ENCODE peak calls at places on chromosomes 11 and 22, in eight cellular contexts. T is A549, O is GM06990, L is type B pancreatic cell, K is right lobe of liver, C is OCI-LY7, B is kidney epithelial cell, P is PC-3. M is an unnamed sample.

GRCh38 chr11:68326334-68327215 is 14.2 kb downstream of the LRP5 start:
- DNase-seq in T (no peak), O (no peak), L (no peak), K (peak), C (no peak), B (no peak), P (no peak), M (peak)

GRCh38 chr11:22928207-22928917 is 68.1 kb upstream of the CCDC179 start:
- DNase-seq in T (no peak), O (no peak), L (no peak), K (no peak), C (no peak), B (no peak), P (no peak), M (no peak)

GRCh38 chr22:40392618-40393017 is 22.2 kb downstream of the SGSM3 start:
- DNase-seq in T (no peak), O (no peak), L (no peak), K (no peak), C (no peak), B (no peak), P (no peak), M (no peak)

GRCh38 chr11:110128161-110128560 is 35.0 kb downstream of the ZC3H12C start:
- DNase-seq in T (no peak), O (no peak), L (no peak), K (no peak), C (no peak), B (no peak), P (no peak), M (no peak)

GRCh38 chr11:15195454-15196200 is 80.9 kb downstream of the INSC start:
- DNase-seq in T (no peak), O (no peak), L (no peak), K (peak), C (no peak), B (no peak), P (no peak), M (no peak)

GRCh38 chr11:113014262-113014661 is 53.0 kb downstream of the NCAM1 start:
- DNase-seq in T (no peak), O (no peak), L (no peak), K (no peak), C (no peak), B (no peak), P (no peak), M (no peak)

GRCh38 chr11:95078526-95078925 is 11.1 kb upstream of the ENDOD1 start:
- DNase-seq in T (no peak), O (no peak), L (no peak), K (no peak), C (no peak), B (no peak), P (peak), M (no peak)

GRCh38 chr11:131664246-131664645 is 293.8 kb downstream of the NTM start:
- DNase-seq in T (no peak), O (no peak), L (no peak), K (no peak), C (no peak), B (no peak), P (no peak), M (no peak)

GRCh38 chr22:44151661-44152060 is 29.1 kb upstream of the PARVG start:
- DNase-seq in T (no peak), O (no peak), L (no peak), K (no peak), C (no peak), B (no peak), P (peak), M (no peak)

GRCh38 chr11:27921472-27921871 is 186.5 kb downstream of the KIF18A start:
- DNase-seq in T (no peak), O (no peak), L (no peak), K (no peak), C (no peak), B (no peak), P (peak), M (no peak)

GRCh38 chr11:44848203-44848962 is 102.3 kb downstream of the TP53I11 start:
- DNase-seq in T (no peak), O (no peak), L (no peak), K (no peak), C (no peak), B (no peak), P (no peak), M (no peak)

GRCh38 chr11:47248664-47249377 is at the start of gene ACP2:
- DNase-seq in T (peak), O (peak), L (peak), K (peak), C (peak), B (no peak), P (peak), M (peak)

GRCh38 chr11:105244157-105244820 is 104.7 kb upstream of the CARD18 start:
- DNase-seq in T (peak), O (no peak), L (no peak), K (no peak), C (no peak), B (peak), P (peak), M (no peak)

GRCh38 chr11:74952752-74953151 is 3.7 kb downstream of the SPCS2 start:
- DNase-seq in T (no peak), O (no peak), L (no peak), K (no peak), C (no peak), B (no peak), P (no peak), M (no peak)

GRCh38 chr11:9672918-9673317 is 9.0 kb downstream of the SWAP70 start:
- DNase-seq in T (no peak), O (no peak), L (no peak), K (no peak), C (no peak), B (no peak), P (no peak), M (no peak)

GRCh38 chr11:32775908-32776307 is 18.6 kb downstream of the CCDC73 start:
- DNase-seq in T (no peak), O (no peak), L (no peak), K (no peak), C (no peak), B (no peak), P (no peak), M (no peak)

GRCh38 chr11:125431009-125431408 is 65.1 kb downstream of the FEZ1 start:
- DNase-seq in T (no peak), O (no peak), L (no peak), K (no peak), C (no peak), B (no peak), P (no peak), M (no peak)

GRCh38 chr22:45462034-45462655 is 40.5 kb upstream of the FBLN1 start:
- DNase-seq in T (no peak), O (no peak), L (no peak), K (no peak), C (peak), B (no peak), P (no peak), M (no peak)

GRCh38 chr11:35418847-35419712 is at the start of gene SLC1A2:
- DNase-seq in T (peak), O (peak), L (peak), K (no peak), C (no peak), B (no peak), P (no peak), M (no peak)

GRCh38 chr11:61691378-61692156 is 11.4 kb downstream of the DAGLA start:
- DNase-seq in T (no peak), O (no peak), L (no peak), K (no peak), C (no peak), B (no peak), P (no peak), M (no peak)

GRCh38 chr11:65117206-65118096 is at the start of gene ZNHIT2:
- DNase-seq in T (peak), O (peak), L (peak), K (peak), C (peak), B (peak), P (peak), M (peak)

GRCh38 chr11:65120831-65121230 is 1.1 kb downstream of the FAU start:
- DNase-seq in T (no peak), O (no peak), L (no peak), K (peak), C (no peak), B (no peak), P (no peak), M (no peak)

GRCh38 chr11:65119670-65119995 is 2.1 kb upstream of the ZNHIT2 start:
- DNase-seq in T (no peak), O (no peak), L (no peak), K (no peak), C (peak), B (no peak), P (no peak), M (no peak)

GRCh38 chr11:65116370-65117205 is 913 bp downstream of the ZNHIT2 start:
- DNase-seq in T (no peak), O (peak), L (no peak), K (peak), C (peak), B (no peak), P (peak), M (no peak)

GRCh38 chr11:65118097-65118837 is 766 bp upstream of the ZNHIT2 start:
- DNase-seq in T (no peak), O (no peak), L (no peak), K (peak), C (no peak), B (no peak), P (no peak), M (no peak)
- TF ChIP-seq CTCF in T (no peak), O (no peak), L (peak), K (no peak), C (no peak), B (no peak), P (no peak), M (peak)

DNA sequence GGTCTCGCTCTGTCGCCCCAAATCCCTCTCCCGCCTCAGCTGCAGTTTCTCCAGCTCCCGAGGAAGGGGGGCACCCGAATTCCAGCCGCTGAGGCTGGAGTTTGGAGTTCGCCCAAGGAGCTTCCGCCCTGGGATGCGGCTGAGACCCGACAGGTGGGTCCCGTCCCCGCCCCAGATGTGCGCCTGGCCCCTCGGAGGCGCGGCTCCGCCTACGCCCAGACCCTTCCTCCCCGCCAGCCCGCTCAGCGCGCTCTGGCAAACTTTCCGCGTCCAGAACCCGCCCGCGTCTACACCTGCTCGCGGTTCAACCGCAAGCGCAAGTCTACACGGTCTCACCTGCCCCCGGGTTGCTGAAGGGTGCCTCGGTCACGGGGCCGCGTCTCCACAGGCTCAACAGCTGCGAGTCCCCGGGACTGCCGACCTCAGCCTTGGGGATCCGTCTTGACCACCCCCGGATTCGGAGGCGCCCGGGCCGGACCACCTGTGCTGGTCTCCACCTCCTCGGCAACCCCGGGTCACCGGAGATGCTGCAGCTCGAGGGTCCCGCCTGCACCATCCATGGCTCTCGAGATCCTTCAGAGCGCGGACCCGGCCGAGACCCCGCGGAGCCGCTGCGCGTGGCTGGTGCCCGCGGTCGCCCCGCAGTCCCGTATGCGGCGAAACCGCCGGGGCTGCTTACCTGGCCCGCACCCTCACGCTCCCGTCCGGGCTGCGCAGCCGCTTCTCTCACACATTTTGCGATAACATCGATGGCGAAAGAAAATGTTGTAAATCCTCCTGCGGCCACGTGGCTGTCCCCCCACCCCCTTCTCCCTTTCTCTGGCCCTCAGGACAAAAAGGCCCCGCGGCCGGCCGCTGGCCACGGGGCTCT is 63.6 kb downstream of the NFAM1 start:
- DNase-seq in T (no peak), O (no peak), L (no peak), K (peak), C (no peak), B (no peak), P (no peak), M (no peak)
- TF ChIP-seq CTCF in T (no peak), O (no peak), L (no peak), K (no peak), C (no peak), B (no peak), P (no peak), M (no peak)

DNA sequence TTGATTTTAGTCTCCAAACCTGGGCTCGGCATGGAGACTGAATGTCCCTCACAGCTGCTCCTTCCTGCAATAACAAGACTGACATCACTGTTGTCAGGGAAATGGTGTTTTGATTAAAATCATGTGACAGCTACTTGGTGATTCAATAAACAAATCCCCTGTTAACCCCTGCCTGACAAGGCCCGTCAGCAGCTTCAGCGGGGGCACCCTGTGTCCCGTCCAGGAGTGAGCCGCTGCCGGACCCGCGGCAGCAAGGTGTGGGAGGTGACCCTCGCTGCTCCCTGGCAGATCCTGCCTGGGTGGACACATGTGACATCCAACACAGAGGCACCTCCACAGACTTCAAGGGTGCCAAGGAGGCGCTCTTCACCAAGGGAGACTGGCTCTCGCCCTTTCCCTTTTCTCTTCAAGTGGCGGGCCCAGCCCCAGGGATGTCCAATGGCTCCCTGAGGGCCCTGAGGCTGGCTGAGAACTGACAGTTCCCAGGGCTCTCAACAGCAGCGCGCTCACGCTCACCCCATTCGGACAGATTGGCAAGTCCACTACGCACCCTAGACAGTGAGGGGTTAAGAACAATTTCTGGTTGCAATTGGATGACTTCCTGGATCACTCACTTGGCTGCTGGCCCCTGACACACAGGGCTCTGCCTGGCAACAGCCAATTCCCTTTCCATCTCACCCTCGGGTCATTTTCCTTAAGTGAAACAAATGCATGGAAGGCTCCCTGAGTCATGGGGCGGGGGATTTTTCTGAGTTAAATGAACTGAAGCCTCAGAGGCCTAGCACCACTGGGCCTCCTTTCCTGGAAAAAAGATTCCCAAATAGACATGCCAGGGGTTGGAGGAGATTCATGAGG is 30.7 kb downstream of the PPP2R1B start:
- DNase-seq in T (no peak), O (no peak), L (no peak), K (peak), C (no peak), B (peak), P (peak), M (peak)
- TF ChIP-seq CTCF in T (no peak), O (no peak), L (no peak), K (no peak), C (no peak), B (no peak), P (peak), M (no peak)

GRCh38 chr11:119641991-119642745 is 86.8 kb downstream of the NECTIN1 start:
- DNase-seq in T (peak), O (no peak), L (no peak), K (no peak), C (peak), B (no peak), P (peak), M (no peak)
- TF ChIP-seq CTCF in T (peak), O (peak), L (peak), K (peak), C (peak), B (peak), P (peak), M (no peak)

DNA sequence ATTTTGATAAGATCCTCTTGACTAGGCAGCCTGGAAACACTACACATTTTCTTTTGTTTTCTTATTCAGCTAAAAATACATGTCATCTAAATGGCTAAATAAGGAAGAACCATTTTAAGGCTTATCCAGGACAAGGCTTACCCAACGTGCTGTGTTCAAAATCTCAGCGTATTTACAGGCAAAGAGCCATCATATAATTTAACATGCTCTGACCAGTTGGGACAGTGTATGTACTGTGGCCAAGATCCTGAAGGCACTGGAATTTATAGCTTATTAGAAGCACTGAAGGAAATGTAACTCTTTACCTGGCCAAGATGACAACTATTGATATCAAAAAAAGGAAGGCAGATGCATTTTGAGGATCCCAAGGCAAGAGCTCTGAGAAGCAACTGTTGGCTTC is 71.1 kb downstream of the PPFIBP2 start:
- DNase-seq in T (no peak), O (no peak), L (no peak), K (no peak), C (no peak), B (no peak), P (no peak), M (no peak)
- TF ChIP-seq CTCF in T (no peak), O (no peak), L (no peak), K (no peak), C (no peak), B (no peak), P (no peak), M (no peak)

GRCh38 chr22:38685761-38686160 is 4.0 kb downstream of the TOMM22 start:
- DNase-seq in T (no peak), O (no peak), L (no peak), K (no peak), C (no peak), B (no peak), P (no peak), M (no peak)

DNA sequence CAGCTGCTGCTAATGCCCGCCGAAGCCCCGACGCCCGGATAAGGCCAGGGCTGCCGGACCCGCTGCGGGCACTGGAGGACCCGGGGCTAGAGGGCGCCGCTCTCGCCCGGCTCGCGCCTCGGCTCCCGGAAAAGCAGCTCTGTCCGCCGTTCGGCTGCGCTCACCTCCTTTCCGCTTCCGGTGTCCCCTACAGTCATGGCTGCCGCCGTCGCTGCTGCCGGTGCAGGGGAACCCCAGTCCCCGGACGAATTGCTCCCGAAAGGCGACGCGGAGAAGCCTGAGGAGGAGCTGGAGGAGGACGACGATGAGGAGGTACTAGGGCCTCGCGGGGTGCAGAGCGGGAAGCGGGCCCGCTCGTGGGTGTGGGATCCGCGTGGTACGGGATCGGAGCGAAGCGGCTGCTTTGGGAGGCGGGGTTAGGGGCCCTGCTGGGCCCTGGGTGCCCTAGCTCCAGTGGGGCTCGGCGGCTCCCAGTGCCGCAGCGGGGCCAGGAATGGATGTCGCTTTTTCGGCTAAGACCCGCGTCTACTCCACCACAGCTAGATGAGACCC is at the start of gene TOMM22:
- DNase-seq in T (peak), O (peak), L (peak), K (peak), C (peak), B (peak), P (peak), M (peak)
- TF ChIP-seq CTCF in T (peak), O (peak), L (peak), K (peak), C (peak), B (peak), P (peak), M (peak)

DNA sequence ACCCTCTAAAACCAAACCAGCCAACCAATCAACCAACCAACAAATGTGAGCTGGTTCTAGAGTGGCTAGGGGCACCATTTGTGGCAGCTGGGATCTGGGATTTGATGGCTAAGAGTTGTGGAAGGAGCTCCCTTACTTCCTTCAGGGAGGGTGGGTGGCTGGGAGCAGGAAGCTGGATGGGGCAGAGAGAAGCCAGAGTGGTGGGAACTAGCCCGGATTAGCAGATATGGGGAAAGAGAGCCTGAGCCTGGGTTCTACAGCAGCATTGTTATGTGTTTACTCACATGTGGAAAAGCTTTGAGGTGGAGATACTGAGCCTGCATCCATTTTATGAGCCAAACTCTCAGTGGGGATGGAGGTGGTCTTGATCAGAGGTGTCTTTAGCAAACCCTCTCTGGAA is 30.9 kb upstream of the THY1 start:
- DNase-seq in T (no peak), O (no peak), L (no peak), K (no peak), C (no peak), B (no peak), P (no peak), M (no peak)
- TF ChIP-seq CTCF in T (no peak), O (no peak), L (no peak), K (no peak), C (no peak), B (no peak), P (no peak), M (no peak)